ENCODE peak calls at places on chromosome 9, in five cellular contexts. One of them, this sample, is unnamed.

GRCh38 chr9:127050152-127050551 is 72.3 kb downstream of the ANGPTL2 start:
- DNase-seq in Calu3: no peak
- DNase-seq in endothelial cell: no peak
- DNase-seq in kidney epithelial cell: no peak
- DNase-seq in HepG2: no peak
- DNase-seq in this sample: no peak

GRCh38 chr9:91818226-91818587 is 131.8 kb downstream of the ROR2 start:
- DNase-seq in HepG2: no peak
- DNase-seq in kidney epithelial cell: no peak
- DNase-seq in Calu3: no peak
- DNase-seq in endothelial cell: no peak
- DNase-seq in this sample: no peak

GRCh38 chr9:93177676-93178075 is 6.3 kb upstream of the WNK2 start:
- DNase-seq in HepG2: no peak
- DNase-seq in Calu3: no peak
- DNase-seq in kidney epithelial cell: no peak
- DNase-seq in endothelial cell: no peak
- DNase-seq in this sample: peak

GRCh38 chr9:4892501-4893194 is 92.4 kb upstream of the JAK2 start:
- DNase-seq in endothelial cell: no peak
- DNase-seq in Calu3: no peak
- DNase-seq in kidney epithelial cell: no peak
- DNase-seq in HepG2: no peak
- DNase-seq in this sample: no peak

GRCh38 chr9:16442622-16443021 is 427.8 kb downstream of the BNC2 start:
- DNase-seq in Calu3: peak
- DNase-seq in HepG2: no peak
- DNase-seq in endothelial cell: no peak
- DNase-seq in kidney epithelial cell: peak
- DNase-seq in this sample: no peak

GRCh38 chr9:122158202-122158601 is 1.4 kb downstream of the NDUFA8 start:
- DNase-seq in HepG2: peak
- DNase-seq in endothelial cell: peak
- DNase-seq in kidney epithelial cell: no peak
- DNase-seq in Calu3: no peak
- DNase-seq in this sample: peak

GRCh38 chr9:114804504-114804903 is 1.3 kb downstream of the TNFSF15 start:
- DNase-seq in endothelial cell: no peak
- DNase-seq in HepG2: peak
- DNase-seq in kidney epithelial cell: no peak
- DNase-seq in Calu3: peak
- DNase-seq in this sample: no peak

GRCh38 chr9:134346151-134346550 is 19.9 kb downstream of the RXRA start:
- DNase-seq in endothelial cell: no peak
- DNase-seq in Calu3: no peak
- DNase-seq in HepG2: no peak
- DNase-seq in kidney epithelial cell: no peak
- DNase-seq in this sample: no peak

GRCh38 chr9:77488439-77489126 is 159.5 kb downstream of the GNA14 start:
- DNase-seq in HepG2: no peak
- DNase-seq in Calu3: no peak
- DNase-seq in endothelial cell: no peak
- DNase-seq in kidney epithelial cell: no peak
- DNase-seq in this sample: peak

GRCh38 chr9:128505414-128505765 is 871 bp downstream of the GLE1 start:
- DNase-seq in endothelial cell: no peak
- DNase-seq in kidney epithelial cell: no peak
- DNase-seq in Calu3: no peak
- DNase-seq in HepG2: no peak
- DNase-seq in this sample: no peak

GRCh38 chr9:93110400-93110855 is 14.4 kb downstream of the CARD19 start:
- DNase-seq in HepG2: no peak
- DNase-seq in kidney epithelial cell: no peak
- DNase-seq in Calu3: no peak
- DNase-seq in endothelial cell: no peak
- DNase-seq in this sample: peak

GRCh38 chr9:27362447-27363210 is 65.7 kb upstream of the EQTN start:
- DNase-seq in kidney epithelial cell: no peak
- DNase-seq in endothelial cell: no peak
- DNase-seq in HepG2: no peak
- DNase-seq in Calu3: no peak
- DNase-seq in this sample: no peak

GRCh38 chr9:4904322-4905134 is 80.5 kb upstream of the JAK2 start:
- DNase-seq in Calu3: no peak
- DNase-seq in HepG2: no peak
- DNase-seq in endothelial cell: no peak
- DNase-seq in kidney epithelial cell: no peak
- DNase-seq in this sample: no peak

GRCh38 chr9:18920141-18920611 is 112.8 kb downstream of the SAXO1 start:
- DNase-seq in kidney epithelial cell: no peak
- DNase-seq in HepG2: no peak
- DNase-seq in endothelial cell: no peak
- DNase-seq in Calu3: no peak
- DNase-seq in this sample: no peak

GRCh38 chr9:92612292-92612691 is 57.6 kb downstream of the IPPK start:
- DNase-seq in Calu3: no peak
- DNase-seq in endothelial cell: no peak
- DNase-seq in HepG2: no peak
- DNase-seq in kidney epithelial cell: no peak
- DNase-seq in this sample: no peak

GRCh38 chr9:23123048-23123632 is 676.5 kb downstream of the DMRTA1 start:
- DNase-seq in endothelial cell: peak
- DNase-seq in kidney epithelial cell: no peak
- DNase-seq in HepG2: peak
- DNase-seq in Calu3: peak
- DNase-seq in this sample: peak

GRCh38 chr9:93452710-93453046 is 703 bp downstream of the FAM120AOS start:
- DNase-seq in endothelial cell: no peak
- DNase-seq in kidney epithelial cell: no peak
- DNase-seq in HepG2: no peak
- DNase-seq in Calu3: no peak
- DNase-seq in this sample: peak

GRCh38 chr9:110752766-110753165 is 84.2 kb downstream of the MUSK start:
- DNase-seq in Calu3: peak
- DNase-seq in endothelial cell: no peak
- DNase-seq in kidney epithelial cell: peak
- DNase-seq in HepG2: no peak
- DNase-seq in this sample: no peak

GRCh38 chr9:126326228-126327015 is at the start of gene MVB12B:
- DNase-seq in HepG2: no peak
- DNase-seq in endothelial cell: peak
- DNase-seq in kidney epithelial cell: no peak
- DNase-seq in Calu3: peak
- DNase-seq in this sample: peak

DNA sequence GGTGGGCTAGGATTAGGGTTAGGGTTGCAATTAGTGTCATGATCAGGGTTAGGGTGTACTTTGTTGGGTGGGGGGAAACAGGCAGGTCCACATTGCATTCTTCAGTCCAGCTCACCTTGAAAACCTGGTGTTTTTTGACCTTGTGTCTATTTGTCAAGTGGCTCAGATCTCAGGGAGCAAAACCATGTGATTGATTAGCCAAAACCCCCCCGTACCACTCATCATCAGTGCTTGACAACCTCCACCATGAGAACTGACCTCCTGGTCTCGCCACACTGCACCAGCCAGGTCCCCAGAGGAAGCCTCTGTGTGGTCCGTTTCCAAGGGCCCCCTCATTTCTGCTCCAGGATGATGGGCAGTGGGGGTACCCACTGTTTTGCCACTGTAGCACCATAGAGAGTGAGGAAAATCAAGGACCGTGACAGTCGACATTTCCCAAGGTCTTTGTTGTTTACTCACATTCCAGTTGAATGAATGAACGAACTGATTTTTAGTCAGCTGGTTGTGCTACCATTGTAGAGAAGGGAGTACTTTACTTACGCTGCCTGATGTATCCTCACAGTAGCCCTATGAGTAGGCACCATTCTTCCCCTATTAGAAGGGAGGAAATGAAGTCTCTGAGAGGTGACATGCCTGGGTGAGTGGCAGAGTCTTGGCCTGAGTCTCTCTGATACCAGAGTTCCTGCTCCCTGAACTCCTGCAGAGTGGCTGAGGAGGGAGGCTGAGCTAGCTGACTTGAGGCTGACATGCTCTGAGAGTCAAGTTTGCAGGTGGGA is 84.8 kb downstream of the RAD23B start:
- DNase-seq in kidney epithelial cell: peak
- DNase-seq in Calu3: no peak
- DNase-seq in endothelial cell: no peak
- DNase-seq in HepG2: peak
- DNase-seq in this sample: no peak
- TF ChIP-seq CTCF in kidney epithelial cell: no peak
- TF ChIP-seq CTCF in Calu3: no peak
- TF ChIP-seq CTCF in endothelial cell: no peak
- TF ChIP-seq CTCF in HepG2: no peak
- TF ChIP-seq CTCF in this sample: no peak

DNA sequence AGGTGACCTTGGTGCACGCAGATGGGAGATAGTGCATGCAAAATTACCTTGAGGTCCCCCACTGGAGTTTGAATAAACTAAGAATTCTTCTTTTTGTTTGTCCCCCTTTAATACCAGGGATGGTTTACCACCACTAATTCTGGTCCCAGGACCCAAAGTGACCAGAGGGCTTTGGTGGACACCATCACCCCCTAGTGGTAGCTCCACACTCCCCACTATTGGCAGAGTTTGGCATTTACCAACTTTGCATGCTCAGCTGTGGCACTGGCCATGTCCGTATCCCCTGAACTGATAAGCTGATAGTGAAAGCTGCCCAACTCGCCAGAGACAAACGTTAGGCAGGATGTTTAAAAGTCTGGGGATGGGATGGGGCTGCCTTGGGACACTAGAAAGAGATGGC is 3.3 kb downstream of the ASTN2 start:
- DNase-seq in Calu3: peak
- DNase-seq in HepG2: peak
- DNase-seq in kidney epithelial cell: no peak
- DNase-seq in endothelial cell: peak
- DNase-seq in this sample: peak
- TF ChIP-seq CTCF in Calu3: no peak
- TF ChIP-seq CTCF in HepG2: peak
- TF ChIP-seq CTCF in kidney epithelial cell: peak
- TF ChIP-seq CTCF in endothelial cell: peak
- TF ChIP-seq CTCF in this sample: peak

DNA sequence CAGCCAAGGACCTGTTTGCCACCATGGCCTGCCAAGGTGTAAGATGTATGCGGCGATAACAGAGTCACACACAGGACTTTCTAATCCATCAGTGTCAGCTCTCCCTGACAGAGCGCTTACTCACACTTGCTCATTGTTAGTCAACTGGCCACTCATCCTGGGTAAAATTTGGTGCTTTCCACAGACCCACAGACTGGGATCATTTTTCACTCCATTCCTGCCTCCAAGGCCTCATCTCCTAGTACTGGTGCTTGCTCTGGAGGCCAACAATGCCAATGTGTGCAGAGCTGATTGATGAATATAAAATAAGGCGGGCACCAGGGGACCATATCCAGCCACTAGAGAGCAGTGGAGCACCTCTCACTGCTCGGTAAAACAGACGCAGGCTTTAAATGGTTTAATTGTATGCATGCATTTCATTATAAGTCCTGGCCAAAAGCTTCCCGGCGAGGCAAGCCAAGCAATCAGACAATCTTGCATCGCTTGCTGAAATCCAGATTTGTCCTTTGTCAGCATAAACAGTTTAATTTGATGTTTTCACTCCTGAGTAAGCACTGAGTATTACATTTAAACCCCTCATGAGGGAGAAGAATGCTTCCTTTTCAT is 22.3 kb downstream of the PSMB7 start:
- DNase-seq in endothelial cell: no peak
- DNase-seq in Calu3: peak
- DNase-seq in HepG2: no peak
- DNase-seq in kidney epithelial cell: peak
- DNase-seq in this sample: peak
- TF ChIP-seq CTCF in endothelial cell: no peak
- TF ChIP-seq CTCF in Calu3: no peak
- TF ChIP-seq CTCF in HepG2: peak
- TF ChIP-seq CTCF in kidney epithelial cell: peak
- TF ChIP-seq CTCF in this sample: peak

DNA sequence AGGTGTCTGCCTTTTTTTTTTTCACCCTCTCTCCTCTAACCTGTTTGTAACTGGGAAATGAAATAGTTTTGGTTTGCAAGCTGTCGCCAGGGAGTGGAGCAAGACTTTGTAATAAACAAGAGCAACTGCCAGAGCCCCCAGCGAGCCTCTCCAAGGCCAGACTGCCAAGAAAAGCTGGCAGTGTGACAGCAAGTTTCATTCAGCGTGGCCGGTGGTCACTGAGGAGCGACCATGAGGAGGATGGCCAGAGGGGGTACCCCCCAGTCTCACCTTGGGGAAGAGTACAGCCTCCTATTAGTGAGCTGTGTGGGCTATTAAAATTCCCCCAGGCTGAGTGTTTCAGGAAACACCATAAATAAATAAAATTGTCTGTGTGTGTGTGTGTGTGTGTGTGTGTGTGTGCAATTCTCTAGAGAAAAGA is 49.9 kb downstream of the ZFAND5 start:
- DNase-seq in kidney epithelial cell: peak
- DNase-seq in HepG2: no peak
- DNase-seq in Calu3: peak
- DNase-seq in endothelial cell: no peak
- DNase-seq in this sample: peak
- TF ChIP-seq CTCF in kidney epithelial cell: peak
- TF ChIP-seq CTCF in HepG2: no peak
- TF ChIP-seq CTCF in Calu3: no peak
- TF ChIP-seq CTCF in endothelial cell: no peak
- TF ChIP-seq CTCF in this sample: no peak

DNA sequence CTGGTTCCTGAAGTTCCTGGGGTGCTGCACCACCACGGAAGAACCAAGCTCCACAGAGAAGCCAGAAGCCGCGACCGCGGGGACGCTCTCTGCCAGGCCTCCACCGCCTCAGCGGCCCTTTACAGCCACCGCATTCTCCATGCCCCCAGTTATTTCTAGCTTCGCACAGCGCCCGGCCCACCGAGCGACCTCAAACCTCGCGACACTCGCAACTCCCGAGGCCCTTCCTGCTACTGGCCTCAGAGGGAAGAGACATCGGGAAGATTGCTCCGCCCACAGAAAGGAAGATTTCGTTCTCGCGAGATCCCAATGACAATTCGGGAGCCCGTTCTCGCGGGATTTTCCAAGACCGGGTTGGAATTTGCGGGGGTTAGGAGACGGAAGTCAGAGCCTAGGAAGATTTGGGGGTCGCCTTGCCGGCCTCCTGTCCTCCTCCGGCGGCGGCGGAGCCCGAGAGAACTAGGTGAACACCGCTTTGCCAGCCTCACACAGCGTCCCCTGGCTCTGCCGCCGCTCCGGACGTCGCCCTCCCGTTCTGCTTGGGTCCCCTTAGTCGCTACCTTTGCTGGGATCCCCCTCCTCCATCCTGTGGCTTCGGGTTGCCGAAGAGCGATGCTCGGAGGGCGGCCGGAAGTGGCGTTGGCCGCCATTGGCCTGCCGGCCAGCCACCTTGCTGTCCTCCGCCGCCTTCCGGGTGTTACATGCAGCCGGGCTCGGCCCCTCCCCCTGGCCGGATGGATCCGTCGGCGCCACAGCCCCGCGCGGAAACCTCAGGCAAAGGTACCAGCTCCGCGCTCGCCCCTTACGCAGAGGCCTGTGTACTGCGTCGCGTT is at the start of gene ERCC6L2:
- DNase-seq in kidney epithelial cell: peak
- DNase-seq in HepG2: peak
- DNase-seq in Calu3: peak
- DNase-seq in endothelial cell: peak
- DNase-seq in this sample: peak
- TF ChIP-seq CTCF in kidney epithelial cell: no peak
- TF ChIP-seq CTCF in HepG2: peak
- TF ChIP-seq CTCF in Calu3: no peak
- TF ChIP-seq CTCF in endothelial cell: no peak
- TF ChIP-seq CTCF in this sample: no peak

GRCh38 chr9:79432485-79432884 is 139.3 kb upstream of the TLE4 start:
- DNase-seq in HepG2: no peak
- DNase-seq in kidney epithelial cell: no peak
- DNase-seq in endothelial cell: no peak
- DNase-seq in Calu3: no peak
- DNase-seq in this sample: no peak
- TF ChIP-seq CTCF in HepG2: no peak
- TF ChIP-seq CTCF in kidney epithelial cell: no peak
- TF ChIP-seq CTCF in endothelial cell: peak
- TF ChIP-seq CTCF in Calu3: no peak
- TF ChIP-seq CTCF in this sample: peak